ENCODE peak calls at places on chromosomes 11 and 22, in nine cellular contexts. V is SK-N-SH, L is transverse colon, W is stomach, K is A549, R is esophagus muscularis mucosa, Y is ovary, Q is upper lobe of left lung, G is HepG2. A is an unnamed sample. For H3K4me1, the result is how much of the 10 kb centered on the place peaks cover.

GRCh38 chr11:86571273-86571948 is 101.0 kb downstream of the ME3 start:
- DNase-seq in K (peak), V (peak), L (peak), R (peak), G (peak), W (no peak), Y (no peak), Q (no peak), A (no peak)

GRCh38 chr22:39278040-39278439 is 33.3 kb upstream of the PDGFB start:
- DNase-seq in G (no peak), R (no peak), K (no peak), Y (no peak), Q (no peak), W (no peak), V (no peak), L (no peak), A (no peak)

GRCh38 chr11:45087301-45087700 is 59.1 kb upstream of the PRDM11 start:
- DNase-seq in V (no peak), Q (no peak), K (no peak), W (no peak), L (no peak), R (no peak), G (no peak), Y (no peak), A (no peak)

GRCh38 chr11:77068461-77069335 is 1.9 kb downstream of the CAPN5 start:
- DNase-seq in K (no peak), V (no peak), R (no peak), L (peak), Q (no peak), Y (no peak), G (no peak), W (no peak), A (peak)

GRCh38 chr11:134036484-134037092 is 32.3 kb upstream of the JAM3 start:
- DNase-seq in Q (peak), V (peak), W (no peak), R (no peak), G (no peak), L (no peak), K (no peak), Y (no peak), A (no peak)

GRCh38 chr11:7448126-7448525 is 37.2 kb upstream of the OLFML1 start:
- DNase-seq in R (no peak), Y (no peak), K (no peak), L (no peak), W (no peak), G (no peak), Q (peak), V (no peak), A (no peak)

GRCh38 chr11:127564803-127565202 is 564.2 kb upstream of the KIRREL3 start:
- DNase-seq in G (no peak), R (no peak), L (no peak), Y (no peak), Q (no peak), K (no peak), W (no peak), V (no peak), A (no peak)

GRCh38 chr11:65163684-65164083 is 6.3 kb upstream of the SPDYC start:
- DNase-seq in R (no peak), L (no peak), K (no peak), W (no peak), Q (no peak), V (no peak), Y (no peak), G (peak), A (no peak)

GRCh38 chr11:15589070-15589626 is 474.4 kb downstream of the INSC start:
- DNase-seq in Y (no peak), V (no peak), K (no peak), G (no peak), L (no peak), W (no peak), Q (no peak), R (no peak), A (no peak)

GRCh38 chr22:32841175-32841574 is 39.7 kb downstream of the TIMP3 start:
- DNase-seq in Q (no peak), R (no peak), W (no peak), G (no peak), V (no peak), K (no peak), Y (no peak), L (no peak), A (no peak)

GRCh38 chr22:32843300-32843699 is 41.8 kb downstream of the TIMP3 start:
- DNase-seq in W (no peak), V (no peak), R (no peak), K (no peak), G (no peak), Y (no peak), L (no peak), Q (no peak), A (no peak)

GRCh38 chr22:32842486-32842885 is 41.0 kb downstream of the TIMP3 start:
- DNase-seq in G (no peak), W (no peak), Y (no peak), R (no peak), L (no peak), V (no peak), K (no peak), Q (no peak), A (no peak)

GRCh38 chr22:32847067-32847491 is 45.6 kb downstream of the TIMP3 start:
- DNase-seq in R (no peak), V (no peak), W (no peak), Q (no peak), L (no peak), Y (no peak), K (no peak), G (no peak), A (peak)

DNA sequence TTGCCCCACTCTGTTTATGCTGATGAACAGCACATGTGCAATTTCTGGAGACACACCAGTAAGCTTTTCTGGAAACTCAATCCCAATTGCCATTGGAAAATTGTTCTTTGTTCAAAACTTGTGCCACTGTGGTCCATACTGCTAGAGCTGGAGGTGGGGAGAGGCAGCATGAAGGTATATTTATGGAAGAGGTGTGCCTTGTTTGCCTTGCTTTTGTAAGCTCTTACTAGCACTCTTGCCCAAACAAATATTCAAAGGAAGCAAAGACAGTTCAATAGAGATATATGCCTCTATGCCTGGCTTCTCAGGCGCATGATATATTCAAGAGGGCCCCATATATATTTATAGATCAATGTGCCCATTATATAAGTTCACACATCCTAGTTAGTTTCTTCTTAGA is 42.7 kb downstream of the TIMP3 start:
- DNase-seq in W (no peak), L (no peak), Q (no peak), G (no peak), K (no peak), R (no peak), Y (no peak), V (no peak), A (no peak)
- H3K4me1 ChIP-seq in W (half or more), L (under half), Q (half or more), G (under half), K (under half), R (half or more), Y (under half), V (under half), A (under half)

DNA sequence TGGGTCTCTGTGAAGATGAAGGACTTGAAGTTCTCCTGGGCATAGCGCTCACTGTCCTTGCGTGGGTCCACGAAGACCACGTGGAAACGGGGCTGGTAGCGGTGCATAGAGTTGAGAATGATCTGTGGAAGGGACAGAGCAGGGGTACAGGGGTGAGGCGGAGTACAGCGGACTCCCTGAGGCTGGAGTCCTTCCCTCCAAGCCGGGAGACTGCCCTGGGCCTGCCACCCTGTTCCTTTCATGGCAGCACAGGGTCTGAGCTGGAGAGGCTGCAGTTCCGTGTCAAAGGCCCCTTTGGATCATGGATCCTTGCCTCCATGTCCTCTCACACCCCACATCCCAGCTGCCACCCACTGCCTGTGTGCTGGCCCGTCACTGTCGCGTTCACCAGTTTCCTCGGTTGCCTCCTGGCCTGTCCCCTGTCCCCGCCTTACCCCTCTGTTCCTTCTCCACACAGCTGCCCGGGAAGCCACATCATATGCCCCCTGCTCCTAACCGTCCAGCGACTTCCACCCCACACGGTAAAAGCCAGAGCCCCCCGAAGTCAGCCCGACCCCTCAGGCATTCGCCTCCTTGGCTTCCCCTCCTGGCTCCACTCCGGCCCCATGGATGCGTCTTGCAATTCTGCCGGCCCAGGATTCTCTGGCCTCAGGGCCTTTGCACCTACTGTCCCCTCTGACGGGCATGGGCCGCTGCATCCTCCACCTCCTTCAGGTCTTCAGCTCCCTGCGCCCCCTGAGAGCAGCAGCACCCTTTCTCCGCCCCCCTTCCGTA is 3.4 kb upstream of the NUDT8 start:
- DNase-seq in R (no peak), L (no peak), Q (no peak), W (no peak), K (no peak), G (no peak), V (no peak), Y (no peak), A (peak)
- TF ChIP-seq EP300 in R (no peak), L (no peak), Q (no peak), W (no peak), K (no peak), G (no peak), V (no peak), Y (no peak), A (no peak)

GRCh38 chr22:27879923-27880322 is 39.1 kb downstream of the PITPNB start:
- DNase-seq in K (peak), V (peak), L (no peak), W (no peak), G (peak), Y (no peak), Q (no peak), R (no peak), A (no peak)
- H3K4me1 ChIP-seq in K (under half), V (under half), L (under half), W (half or more), G (under half), Y (under half), Q (under half), R (half or more), A (half or more)

DNA sequence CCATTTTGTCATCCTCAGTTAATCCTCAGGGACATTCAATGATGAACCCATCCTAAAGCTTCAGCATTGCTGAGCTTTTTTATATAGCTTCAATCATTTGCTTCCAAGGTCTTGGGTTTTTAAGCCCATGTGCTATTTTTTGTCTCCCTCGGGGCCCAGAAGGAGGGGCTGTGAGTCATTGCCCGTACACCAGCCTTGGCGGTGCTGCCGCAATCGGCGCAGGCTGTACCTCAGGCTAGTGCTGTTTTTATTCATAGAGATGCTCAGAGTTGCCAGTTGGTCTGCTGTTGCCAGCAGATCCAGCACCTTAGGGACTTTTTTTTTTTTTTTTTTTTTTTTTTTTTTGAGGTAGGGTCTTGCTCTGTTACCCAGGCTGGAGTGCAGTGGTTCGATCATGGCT is 35.5 kb downstream of the ACO2 start:
- DNase-seq in R (no peak), W (no peak), V (no peak), K (no peak), G (no peak), Q (no peak), Y (no peak), L (no peak), A (no peak)
- TF ChIP-seq EP300 in R (no peak), W (no peak), V (no peak), K (no peak), G (no peak), Q (no peak), Y (no peak), L (no peak), A (no peak)

GRCh38 chr11:93952082-93952780 is 68.9 kb upstream of the HEPHL1 start:
- DNase-seq in G (peak), R (peak), Q (no peak), W (no peak), L (no peak), Y (no peak), V (no peak), K (no peak), A (no peak)
- H3K4me1 ChIP-seq in G (under half), R (under half), Q (under half), W (under half), L (under half), Y (under half), V (under half), K (under half), A (under half)

DNA sequence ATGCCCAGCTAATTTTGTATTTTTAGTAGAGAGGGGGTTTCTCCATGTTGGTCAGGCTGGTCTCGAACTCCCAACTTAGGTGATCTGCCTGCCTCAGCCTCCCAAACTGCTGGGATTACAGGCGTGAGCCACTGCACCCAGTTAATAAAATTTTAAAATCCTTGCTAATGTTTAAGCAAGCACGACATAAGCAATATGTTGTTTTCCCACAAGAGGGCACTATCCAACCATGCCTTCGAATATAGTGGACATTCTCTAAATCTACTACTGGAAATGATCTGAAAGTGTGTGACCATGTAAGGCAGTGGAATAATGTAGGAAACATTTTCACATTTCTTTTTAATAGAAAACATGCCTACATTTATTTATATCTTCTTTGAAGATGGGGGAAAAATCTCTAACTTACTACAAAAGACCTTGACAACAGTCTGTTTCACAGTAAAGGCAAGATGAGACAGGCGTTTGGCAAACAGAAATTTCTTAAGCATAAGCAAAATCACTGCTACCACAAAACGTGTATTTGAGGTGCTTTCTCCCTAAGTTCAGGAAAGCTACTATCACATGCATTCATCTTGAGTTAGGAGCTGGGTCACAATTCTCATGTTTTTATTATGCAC is 38.2 kb downstream of the PITPNB start:
- DNase-seq in V (peak), G (peak), K (peak), Q (no peak), W (no peak), L (no peak), R (no peak), Y (no peak), A (no peak)
- TF ChIP-seq EP300 in V (no peak), G (no peak), K (no peak), Q (no peak), W (no peak), L (no peak), R (no peak), Y (no peak), A (no peak)

GRCh38 chr11:96329419-96329818 is 13.6 kb downstream of the MAML2 start:
- DNase-seq in R (no peak), L (no peak), W (no peak), G (no peak), V (no peak), Y (no peak), K (no peak), Q (no peak), A (no peak)
- H3K4me1 ChIP-seq in R (under half), L (under half), W (half or more), G (half or more), V (half or more), Y (under half), K (half or more), Q (half or more), A (half or more)

GRCh38 chr22:42626951-42627625 is 12.4 kb upstream of the POLDIP3 start:
- DNase-seq in V (no peak), Y (no peak), W (no peak), K (no peak), Q (peak), R (no peak), G (no peak), L (no peak), A (no peak)
- TF ChIP-seq EP300 in V (no peak), Y (no peak), W (no peak), K (no peak), Q (no peak), R (no peak), G (no peak), L (no peak), A (no peak)

DNA sequence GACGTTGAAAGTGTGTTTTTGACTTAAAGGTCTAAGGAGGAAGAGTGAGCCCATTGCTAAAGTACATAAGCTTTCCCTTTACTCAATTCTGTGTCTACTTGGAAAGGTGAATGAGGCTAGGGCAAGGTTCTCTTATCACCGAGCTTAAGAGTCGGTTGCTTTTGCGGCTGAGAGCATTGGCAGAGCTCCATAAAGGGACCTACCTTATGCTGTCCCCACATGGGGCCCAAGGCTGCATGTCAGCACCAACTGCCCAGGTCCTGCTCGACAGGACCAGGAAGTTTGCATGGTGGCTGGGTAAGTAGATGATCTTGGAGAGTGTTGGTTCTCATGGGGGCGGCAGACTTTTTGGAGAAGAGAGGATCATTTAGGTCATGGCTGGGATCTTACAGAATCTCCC is 91.2 kb downstream of the ZBTB16 start:
- DNase-seq in W (peak), Q (no peak), V (no peak), K (no peak), L (no peak), R (no peak), Y (no peak), G (no peak), A (peak)
- H3K4me1 ChIP-seq in W (half or more), Q (half or more), V (under half), K (under half), L (half or more), R (half or more), Y (under half), G (under half), A (half or more)